ENCODE peak calls at places on chromosomes 3 and 15, in six cellular contexts. L is substantia nigra; P is transverse colon; O is fibroblast of lung; C is CD4-positive, alpha-beta T cell; H is endothelial cell of umbilical vein. D is an unnamed sample.
A peak's percentile ranks its signal among the peaks of the same experiment; 100 is the strongest.

GRCh38 chr3:196287066-196287404 is 491 bp downstream of the PCYT1A start:
- DNase-seq in C (peak; percentile 5), H (no peak), L (peak; percentile 38), P (no peak), O (peak; percentile 30), D (peak; percentile 32)

GRCh38 chr3:21839592-21839991 is 88.6 kb upstream of the ZNF385D start:
- DNase-seq in C (no peak), L (no peak), P (no peak), H (no peak), O (peak; percentile 95), D (no peak)

GRCh38 chr15:69762373-69763148 is 309.9 kb downstream of the RPLP1 start:
- DNase-seq in O (no peak), L (no peak), C (no peak), P (no peak), H (no peak), D (peak; percentile 29)

GRCh38 chr3:82044918-82045715 is 283.7 kb upstream of the GBE1 start:
- DNase-seq in H (no peak), C (no peak), O (no peak), P (no peak), L (no peak), D (peak; percentile 14)

GRCh38 chr3:72973031-72973723 is 23.4 kb upstream of the PPP4R2 start:
- DNase-seq in L (no peak), H (peak; percentile 24), O (no peak), C (no peak), P (peak; percentile 84), D (no peak)

GRCh38 chr3:16589867-16590624 is 15.2 kb downstream of the DAZL start:
- DNase-seq in O (no peak), L (no peak), H (no peak), P (no peak), C (no peak), D (no peak)

GRCh38 chr3:64859625-64860590 is 172.1 kb upstream of the ADAMTS9 start:
- DNase-seq in P (no peak), C (no peak), O (peak; percentile 16), H (no peak), L (no peak), D (no peak)

GRCh38 chr3:15629860-15630597 is 28.5 kb downstream of the BTD start:
- DNase-seq in C (peak; percentile 29), L (peak; percentile 46), O (peak; percentile 89), H (peak; percentile 91), P (peak; percentile 65), D (peak; percentile 87)

GRCh38 chr15:45402162-45402954 is 24.0 kb upstream of the GATM start:
- DNase-seq in O (peak; percentile 100), L (peak; percentile 95), H (peak; percentile 98), C (peak; percentile 96), P (peak; percentile 96), D (peak; percentile 99)

GRCh38 chr3:33808559-33808958 is 10.1 kb downstream of the PDCD6IP start:
- DNase-seq in O (no peak), H (no peak), P (no peak), C (no peak), L (no peak), D (no peak)

GRCh38 chr3:93924491-93924890 is 49.2 kb downstream of the PROS1 start:
- DNase-seq in P (no peak), L (no peak), H (no peak), C (no peak), O (no peak), D (no peak)

GRCh38 chr3:157128771-157129671 is 30.9 kb downstream of the CCNL1 start:
- DNase-seq in C (peak; percentile 30), H (peak; percentile 27), L (no peak), O (no peak), P (peak; percentile 77), D (no peak)

GRCh38 chr3:182435860-182436259 is 357.4 kb upstream of the ATP11B start:
- DNase-seq in H (no peak), L (no peak), C (no peak), P (no peak), O (no peak), D (no peak)

GRCh38 chr3:153927107-153927506 is 194.1 kb upstream of the ARHGEF26 start:
- DNase-seq in H (peak; percentile 50), P (no peak), O (peak; percentile 93), C (no peak), L (no peak), D (peak; percentile 86)

GRCh38 chr15:38378162-38378560 is 75.8 kb upstream of the FAM98B start:
- DNase-seq in C (no peak), H (peak; percentile 85), L (peak; percentile 8), P (peak; percentile 11), O (peak; percentile 57), D (peak; percentile 18)

GRCh38 chr3:10263549-10264363 is 15.5 kb downstream of the TATDN2 start:
- DNase-seq in P (peak; percentile 24), C (peak; percentile 62), L (no peak), O (peak; percentile 46), H (peak; percentile 42), D (peak; percentile 37)

GRCh38 chr15:90000175-90000923 is 775 bp upstream of the ZNF710 start:
- DNase-seq in P (peak; percentile 65), L (peak; percentile 38), H (peak; percentile 37), C (no peak), O (peak; percentile 44), D (peak; percentile 46)

GRCh38 chr3:84965141-84965540 is 6.4 kb downstream of the CADM2 start:
- DNase-seq in O (no peak), C (no peak), L (no peak), P (no peak), H (no peak), D (peak; percentile 80)

GRCh38 chr3:52809821-52810377 is 15.3 kb downstream of the ITIH3 start:
- DNase-seq in O (no peak), L (no peak), P (no peak), C (no peak), H (no peak), D (no peak)

GRCh38 chr3:194476784-194477183 is 10.0 kb downstream of the ATP13A3 start:
- DNase-seq in O (no peak), P (peak; percentile 38), H (no peak), C (no peak), L (no peak), D (no peak)

GRCh38 chr15:91253605-91254004 is 153.5 kb downstream of the SV2B start:
- DNase-seq in O (no peak), H (no peak), P (no peak), L (no peak), C (no peak), D (no peak)

GRCh38 chr3:10356461-10356897 is 35.6 kb upstream of the SEC13 start:
- DNase-seq in H (no peak), O (no peak), L (no peak), P (no peak), C (no peak), D (no peak)

GRCh38 chr3:181974198-181974597 is 262.5 kb downstream of the SOX2 start:
- DNase-seq in L (no peak), H (no peak), P (no peak), C (no peak), O (no peak), D (no peak)

GRCh38 chr3:194481525-194482195 is 5.1 kb downstream of the ATP13A3 start:
- DNase-seq in H (no peak), C (no peak), P (no peak), O (no peak), L (no peak), D (no peak)

GRCh38 chr15:25709437-25710159 is 153.5 kb downstream of the ATP10A start:
- DNase-seq in P (no peak), O (no peak), L (no peak), H (no peak), C (no peak), D (no peak)

GRCh38 chr3:4495294-4496110 is 2.4 kb downstream of the ITPR1 start:
- DNase-seq in O (peak; percentile 50), L (no peak), C (no peak), H (peak; percentile 77), P (no peak), D (no peak)

DNA sequence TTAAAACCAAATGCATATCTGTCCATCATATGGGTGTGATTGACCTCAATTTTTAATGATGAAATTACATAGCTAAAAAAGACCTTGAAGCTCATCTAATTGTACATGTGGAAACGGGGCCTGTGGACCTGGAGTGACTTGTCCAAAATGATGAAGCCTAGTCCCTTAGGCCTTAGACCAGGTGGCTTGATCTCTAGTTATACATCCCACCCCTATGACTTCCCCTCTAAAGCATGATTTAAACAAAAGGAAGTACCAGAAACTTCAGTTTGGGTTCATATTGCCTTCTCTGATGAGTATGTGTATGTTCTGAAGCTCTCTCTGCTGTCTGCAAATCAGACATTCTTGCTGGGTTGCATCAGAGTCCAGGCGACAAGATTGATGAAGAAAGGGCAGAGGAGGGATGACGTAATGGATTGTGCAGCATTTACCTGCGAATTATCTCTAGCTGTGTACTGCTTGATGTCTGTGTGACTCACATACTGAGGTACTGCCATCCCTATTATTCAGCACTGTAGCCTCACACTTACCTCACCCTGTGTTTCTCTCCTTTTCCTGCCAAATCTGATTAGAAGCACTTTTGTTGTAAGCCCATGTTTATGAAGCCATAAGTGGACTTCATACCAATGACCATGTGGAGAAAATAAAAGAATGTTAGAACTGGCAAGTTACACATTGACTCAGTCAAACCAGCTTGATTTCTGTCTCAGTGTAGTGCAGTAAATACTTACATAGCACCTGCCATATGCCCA is 111.5 kb downstream of the FILIP1L start:
- DNase-seq in C (no peak), L (no peak), P (peak; percentile 49), H (peak; percentile 81), O (peak; percentile 74), D (no peak)
- H3K27ac ChIP-seq in C (no peak overlapping the region), L (no peak overlapping the region), P (peak overlapping the region; percentile 74), H (peak overlapping the region; percentile 23), O (no peak overlapping the region), D (no peak overlapping the region)

GRCh38 chr3:48738144-48738536 is 21.1 kb upstream of the IP6K2 start:
- DNase-seq in O (peak; percentile 66), C (no peak), H (no peak), P (no peak), L (no peak), D (no peak)
- H3K27ac ChIP-seq in O (no peak overlapping the region), C (no peak overlapping the region), H (no peak overlapping the region), P (peak overlapping the region; percentile 84), L (peak overlapping the region; percentile 97), D (no peak overlapping the region)

DNA sequence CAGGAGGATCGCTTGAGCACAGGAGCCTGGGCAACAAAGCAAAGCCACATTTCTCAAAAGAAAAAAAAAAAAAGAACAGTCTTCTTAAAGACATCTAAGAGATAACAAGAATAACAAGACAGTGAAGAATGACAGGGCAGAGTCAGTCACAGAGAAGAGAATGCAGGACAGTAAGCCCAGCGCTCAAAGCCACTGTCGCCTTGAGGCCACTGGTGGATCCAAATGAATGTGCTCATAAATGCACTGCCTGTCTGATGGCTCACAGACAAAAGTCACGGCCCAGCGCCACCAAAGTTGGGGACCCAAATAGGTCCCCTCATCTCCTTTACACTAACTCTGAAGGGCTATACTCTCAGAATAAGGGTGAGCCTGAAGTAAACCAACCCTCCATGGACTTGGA is 52.3 kb downstream of the FAM174B start:
- DNase-seq in P (no peak), L (no peak), C (no peak), O (no peak), H (no peak), D (no peak)
- H3K27ac ChIP-seq in P (no peak overlapping the region), L (no peak overlapping the region), C (no peak overlapping the region), O (no peak overlapping the region), H (no peak overlapping the region), D (no peak overlapping the region)

DNA sequence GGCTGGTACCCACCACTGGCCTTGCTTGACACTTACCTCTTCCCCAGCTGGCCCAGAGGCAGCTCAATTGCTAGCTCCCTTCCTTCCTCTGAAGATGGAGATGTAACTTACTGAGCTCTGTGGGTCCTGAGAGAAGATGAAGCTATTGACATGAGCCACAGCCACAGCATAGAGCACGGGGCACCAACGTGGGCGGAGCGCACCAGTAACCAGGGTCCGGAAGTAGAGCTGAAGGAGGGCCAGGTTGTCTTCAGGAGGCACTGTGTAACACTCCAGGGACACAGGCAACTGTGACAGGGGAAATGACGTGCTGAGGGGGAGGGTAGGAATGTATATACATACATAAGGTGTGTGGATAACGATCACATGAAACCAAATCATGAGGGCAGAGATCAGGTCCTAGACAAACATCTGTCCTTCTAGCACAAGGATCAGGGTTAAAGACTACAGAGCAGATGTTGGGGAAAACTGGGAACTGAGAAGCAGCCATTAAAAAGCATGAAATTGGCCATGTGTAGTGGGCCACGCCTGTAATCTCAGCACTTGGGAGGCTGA is 4.3 kb upstream of the LTK start:
- DNase-seq in O (no peak), C (no peak), H (no peak), P (no peak), L (no peak), D (no peak)
- H3K27ac ChIP-seq in O (no peak overlapping the region), C (no peak overlapping the region), H (no peak overlapping the region), P (no peak overlapping the region), L (no peak overlapping the region), D (no peak overlapping the region)